ENCODE peak calls at places on chromosomes 5 and 9, in six cellular contexts. F is psoas muscle; N is thyroid gland; A is sigmoid colon; P is mesendoderm; H is CD4-positive, CD25-positive, alpha-beta regulatory T cell. Z is an unnamed sample.

GRCh38 chr5:34597034-34597433 is 59.1 kb upstream of the RAI14 start:
- DNase-seq in A (no peak), N (no peak), P (no peak), F (no peak), H (no peak), Z (no peak)

GRCh38 chr5:43997647-43998251 is 391.5 kb downstream of the FGF10 start:
- DNase-seq in P (no peak), F (no peak), A (no peak), N (no peak), H (no peak), Z (no peak)

GRCh38 chr9:214488-215448 is at the start of gene DOCK8:
- DNase-seq in P (peak; percentile 80), N (peak; percentile 71), H (peak; percentile 25), F (peak; percentile 81), A (peak; percentile 76), Z (peak; percentile 92)

GRCh38 chr5:131610198-131611063 is 24.6 kb downstream of the RAPGEF6 start:
- DNase-seq in A (no peak), F (no peak), H (no peak), N (no peak), P (peak; percentile 74), Z (no peak)

GRCh38 chr5:69265931-69266330 is 31.2 kb downstream of the CDK7 start:
- DNase-seq in F (no peak), N (no peak), P (peak; percentile 87), A (no peak), H (no peak), Z (peak; percentile 48)

GRCh38 chr5:36055984-36056383 is 10.7 kb downstream of the UGT3A2 start:
- DNase-seq in N (no peak), A (no peak), H (no peak), F (no peak), P (no peak), Z (no peak)

GRCh38 chr9:120066315-120066714 is 513.7 kb downstream of the CDK5RAP2 start:
- DNase-seq in F (no peak), P (no peak), H (no peak), A (no peak), N (no peak), Z (no peak)

GRCh38 chr9:130342714-130343085 is 77.1 kb downstream of the HMCN2 start:
- DNase-seq in P (no peak), N (no peak), A (no peak), H (no peak), F (no peak), Z (no peak)

GRCh38 chr5:180602481-180603075 is 11.3 kb upstream of the SCGB3A1 start:
- DNase-seq in P (no peak), A (peak; percentile 71), F (peak; percentile 16), N (peak; percentile 2), H (no peak), Z (peak; percentile 39)

GRCh38 chr5:30581198-30581925 is 612.1 kb upstream of the CDH6 start:
- DNase-seq in H (no peak), A (no peak), N (no peak), F (no peak), P (peak; percentile 36), Z (no peak)

GRCh38 chr5:10471672-10472071 is 30.0 kb downstream of the ROPN1L start:
- DNase-seq in F (no peak), A (no peak), N (no peak), P (no peak), H (no peak), Z (no peak)

GRCh38 chr5:10469253-10470030 is 27.8 kb downstream of the ROPN1L start:
- DNase-seq in F (no peak), N (no peak), A (no peak), H (no peak), P (no peak), Z (no peak)

GRCh38 chr5:10467281-10468198 is 25.9 kb downstream of the ROPN1L start:
- DNase-seq in N (peak; percentile 49), A (no peak), H (no peak), F (no peak), P (peak; percentile 75), Z (no peak)

GRCh38 chr5:10468256-10468655 is 26.6 kb downstream of the ROPN1L start:
- DNase-seq in A (no peak), H (no peak), P (no peak), N (no peak), F (no peak), Z (no peak)

DNA sequence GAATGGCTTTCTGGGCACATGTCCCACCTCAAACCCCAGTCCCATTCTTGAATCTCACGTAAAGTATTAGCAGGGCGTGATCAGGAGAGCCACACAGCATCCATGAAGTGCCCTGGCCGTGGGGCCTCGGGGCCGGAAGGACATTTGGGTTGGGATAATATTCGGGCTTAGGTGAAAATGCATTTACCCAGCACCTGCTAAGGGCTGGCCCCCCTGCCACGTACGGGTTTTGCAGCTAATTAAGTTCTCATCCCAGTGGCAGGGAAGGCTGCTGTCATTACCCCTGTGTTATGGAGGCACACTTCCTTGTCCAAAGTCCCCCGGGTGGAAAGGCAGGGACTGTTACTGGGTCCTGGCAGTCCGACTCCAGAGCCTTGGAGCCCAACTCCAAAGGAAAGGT is 29.0 kb downstream of the ROPN1L start:
- DNase-seq in P (no peak), A (no peak), N (no peak), H (no peak), F (no peak), Z (no peak)
- H3K4me1 ChIP-seq in P (peaks cover 7% of the 10 kb centered on the region), A (no peaks in the 10 kb centered on the region), N (peaks cover 19% of the 10 kb centered on the region), H (no peaks in the 10 kb centered on the region), F (no peaks in the 10 kb centered on the region), Z (peaks cover 15% of the 10 kb centered on the region)

GRCh38 chr5:171315925-171316257 is 6.8 kb downstream of the TLX3 start:
- DNase-seq in A (no peak), P (no peak), N (no peak), H (no peak), F (no peak), Z (no peak)

GRCh38 chr5:171317225-171317624 is 8.2 kb downstream of the TLX3 start:
- DNase-seq in A (no peak), P (no peak), H (no peak), F (no peak), N (no peak), Z (no peak)

GRCh38 chr5:171315386-171315891 is 6.4 kb downstream of the TLX3 start:
- DNase-seq in P (no peak), F (no peak), N (no peak), H (no peak), A (no peak), Z (no peak)

GRCh38 chr5:171318026-171318425 is 9.0 kb downstream of the TLX3 start:
- DNase-seq in F (no peak), P (peak; percentile 66), N (no peak), A (no peak), H (no peak), Z (no peak)

GRCh38 chr5:171316258-171317121 is 7.4 kb downstream of the TLX3 start:
- DNase-seq in A (no peak), H (no peak), F (no peak), N (no peak), P (peak; percentile 51), Z (no peak)
- H3K4me3 ChIP-seq in A (peak overlapping the region; percentile 18), H (no peak overlapping the region), F (peak overlapping the region; percentile 37), N (no peak overlapping the region), P (no peak overlapping the region), Z (no peak overlapping the region)

DNA sequence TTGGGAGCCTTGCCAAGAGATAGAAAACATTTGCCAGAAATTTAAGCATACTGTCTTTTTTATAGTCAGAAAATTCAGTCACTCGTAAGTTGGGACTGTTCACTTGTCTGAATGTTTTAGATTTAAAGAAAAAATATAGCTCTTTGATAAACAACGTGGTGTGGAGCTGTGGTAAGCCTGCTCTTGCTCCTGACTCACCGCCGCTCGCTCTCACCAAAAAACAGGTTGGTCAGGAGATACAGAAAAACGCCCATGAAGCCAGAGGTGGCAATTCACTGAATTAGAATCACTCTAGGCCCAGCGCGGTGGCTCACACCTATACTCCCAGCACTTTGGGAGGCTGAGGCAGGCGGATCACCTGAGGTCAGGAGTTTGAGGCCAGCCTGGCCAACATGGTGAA is 6.2 kb downstream of the LNPEP start:
- DNase-seq in H (no peak), P (no peak), F (no peak), N (no peak), A (no peak), Z (no peak)
- H3K4me1 ChIP-seq in H (peaks cover 73% of the 10 kb centered on the region), P (no peaks in the 10 kb centered on the region), F (peaks cover 54% of the 10 kb centered on the region), N (peaks cover 4% of the 10 kb centered on the region), A (peaks cover 25% of the 10 kb centered on the region), Z (peaks cover 21% of the 10 kb centered on the region)

GRCh38 chr5:116631147-116631546 is 56.5 kb upstream of the SEMA6A start:
- DNase-seq in N (no peak), F (no peak), P (no peak), H (no peak), A (no peak), Z (no peak)
- H3K4me3 ChIP-seq in N (no peak overlapping the region), F (no peak overlapping the region), P (no peak overlapping the region), H (no peak overlapping the region), A (no peak overlapping the region), Z (no peak overlapping the region)

DNA sequence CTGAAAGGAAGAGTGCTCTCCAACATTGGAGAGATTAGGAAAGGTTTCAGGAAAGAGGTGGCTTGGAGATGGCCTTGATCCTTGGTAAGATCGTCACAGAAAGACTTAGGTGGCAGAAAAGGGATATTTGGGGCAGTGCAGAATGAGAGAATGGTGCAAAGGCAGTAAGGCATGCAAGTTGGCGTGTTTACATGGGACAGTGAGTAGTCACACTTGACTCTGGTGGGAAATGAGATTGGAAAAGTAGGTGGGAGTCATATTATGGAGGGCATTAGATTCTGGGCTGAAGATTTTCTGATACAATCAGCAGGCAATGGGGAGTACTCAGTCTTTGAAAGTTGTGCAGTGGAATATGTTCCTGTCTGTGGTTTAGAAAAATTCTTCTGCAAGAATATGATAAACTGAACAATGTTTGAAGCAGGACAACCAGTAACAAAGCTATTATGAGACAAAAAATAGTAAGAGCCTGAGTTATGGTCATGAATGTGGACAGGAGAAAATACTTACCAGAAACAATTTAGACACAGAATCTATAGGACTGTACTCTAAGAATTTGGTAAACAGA is 76.2 kb upstream of the ANKRD55 start:
- DNase-seq in P (no peak), H (no peak), N (no peak), A (no peak), F (no peak), Z (no peak)
- H3K4me1 ChIP-seq in P (no peaks in the 10 kb centered on the region), H (no peaks in the 10 kb centered on the region), N (no peaks in the 10 kb centered on the region), A (peaks cover 9% of the 10 kb centered on the region), F (no peaks in the 10 kb centered on the region), Z (no peaks in the 10 kb centered on the region)